ENCODE peak calls at places on chromosome 1, in ten cellular contexts. Q is cardiac fibroblast, X is GM23338, N is A673, C is GM13976, P is IMR-90, R is ascending aorta, J is AG09309, B is hepatocyte, D is ovary. A is an unnamed sample.

GRCh38 chr1:117433943-117434342 is 66.7 kb downstream of the MAN1A2 start:
- DNase-seq in Q (no peak), X (no peak), N (no peak), C (no peak), P (no peak), R (no peak), J (no peak), B (no peak), D (no peak), A (no peak)

GRCh38 chr1:23902611-23903278 is 10.4 kb downstream of the CNR2 start:
- DNase-seq in Q (no peak), X (peak), N (no peak), C (no peak), P (no peak), R (no peak), J (no peak), B (peak), D (no peak), A (peak)

GRCh38 chr1:244449936-244450508 is 1.7 kb downstream of the ADSS2 start:
- DNase-seq in Q (no peak), X (no peak), N (no peak), C (no peak), P (no peak), R (no peak), J (no peak), B (no peak), D (no peak), A (no peak)

GRCh38 chr1:92424376-92424775 is 62.3 kb downstream of the GFI1 start:
- DNase-seq in Q (no peak), X (no peak), N (no peak), C (no peak), P (no peak), R (no peak), J (no peak), B (no peak), D (no peak), A (no peak)

GRCh38 chr1:43552813-43553212 is 22.1 kb downstream of the PTPRF start:
- DNase-seq in Q (peak), X (no peak), N (no peak), C (no peak), P (peak), R (no peak), J (peak), B (peak), D (peak), A (no peak)

GRCh38 chr1:2224621-2225020 is 3.5 kb upstream of the SKI start:
- DNase-seq in Q (no peak), X (peak), N (no peak), C (no peak), P (no peak), R (peak), J (no peak), B (no peak), D (no peak), A (no peak)

GRCh38 chr1:118963456-118964430 is 24.4 kb downstream of the TBX15 start:
- DNase-seq in Q (peak), X (no peak), N (peak), C (no peak), P (peak), R (no peak), J (peak), B (peak), D (no peak), A (no peak)

GRCh38 chr1:42765832-42766722 is 751 bp downstream of the P3H1 start:
- DNase-seq in Q (peak), X (peak), N (peak), C (peak), P (peak), R (no peak), J (peak), B (peak), D (peak), A (peak)

GRCh38 chr1:172286629-172287076 is 133.8 kb upstream of the C1orf105 start:
- DNase-seq in Q (peak), X (no peak), N (no peak), C (no peak), P (peak), R (peak), J (peak), B (no peak), D (no peak), A (no peak)

GRCh38 chr1:231020139-231020601 is 19.9 kb downstream of the FAM89A start:
- DNase-seq in Q (peak), X (peak), N (no peak), C (no peak), P (peak), R (no peak), J (no peak), B (no peak), D (no peak), A (no peak)

GRCh38 chr1:242426271-242426905 is 98.1 kb downstream of the PLD5 start:
- DNase-seq in Q (no peak), X (no peak), N (no peak), C (no peak), P (no peak), R (no peak), J (no peak), B (no peak), D (no peak), A (no peak)

GRCh38 chr1:167500283-167500860 is 18.0 kb downstream of the CD247 start:
- DNase-seq in Q (no peak), X (no peak), N (no peak), C (peak), P (no peak), R (no peak), J (no peak), B (no peak), D (no peak), A (peak)

GRCh38 chr1:16115468-16116363 is 40.2 kb downstream of the EPHA2 start:
- DNase-seq in Q (no peak), X (peak), N (peak), C (no peak), P (no peak), R (no peak), J (no peak), B (no peak), D (no peak), A (no peak)

GRCh38 chr1:113370868-113371267 is 19.4 kb upstream of the MAGI3 start:
- DNase-seq in Q (no peak), X (no peak), N (no peak), C (no peak), P (no peak), R (no peak), J (no peak), B (no peak), D (no peak), A (no peak)

GRCh38 chr1:156788136-156788535 is 20.8 kb downstream of the PRCC start:
- DNase-seq in Q (no peak), X (no peak), N (no peak), C (no peak), P (no peak), R (no peak), J (no peak), B (no peak), D (no peak), A (no peak)

GRCh38 chr1:147509786-147510360 is 31.4 kb upstream of the BCL9 start:
- DNase-seq in Q (peak), X (no peak), N (no peak), C (no peak), P (no peak), R (no peak), J (no peak), B (no peak), D (peak), A (no peak)

GRCh38 chr1:26831546-26832248 is 5.2 kb downstream of the ZDHHC18 start:
- DNase-seq in Q (peak), X (no peak), N (no peak), C (no peak), P (no peak), R (no peak), J (no peak), B (peak), D (no peak), A (no peak)

GRCh38 chr1:66723985-66724384 is 28.3 kb upstream of the DYNLT5 start:
- DNase-seq in Q (no peak), X (no peak), N (no peak), C (no peak), P (peak), R (no peak), J (no peak), B (no peak), D (no peak), A (no peak)

GRCh38 chr1:150925080-150925479 is 1.1 kb upstream of the SETDB1 start:
- DNase-seq in Q (no peak), X (peak), N (no peak), C (no peak), P (no peak), R (no peak), J (no peak), B (no peak), D (peak), A (no peak)

GRCh38 chr1:25502957-25503356 is 40.4 kb upstream of the LDLRAP1 start:
- DNase-seq in Q (no peak), X (no peak), N (no peak), C (no peak), P (peak), R (no peak), J (no peak), B (peak), D (no peak), A (no peak)

GRCh38 chr1:244214009-244214967 is 163.2 kb downstream of the ZBTB18 start:
- DNase-seq in Q (peak), X (peak), N (no peak), C (no peak), P (peak), R (no peak), J (peak), B (peak), D (no peak), A (no peak)

GRCh38 chr1:98049370-98050115 is 128.7 kb upstream of the DPYD start:
- DNase-seq in Q (peak), X (peak), N (peak), C (no peak), P (peak), R (peak), J (no peak), B (no peak), D (no peak), A (no peak)

GRCh38 chr1:199752688-199753027 is 274.9 kb upstream of the NR5A2 start:
- DNase-seq in Q (no peak), X (no peak), N (no peak), C (no peak), P (no peak), R (no peak), J (no peak), B (no peak), D (no peak), A (no peak)

GRCh38 chr1:29196863-29197589 is 15.3 kb upstream of the SRSF4 start:
- DNase-seq in Q (no peak), X (no peak), N (no peak), C (no peak), P (peak), R (no peak), J (peak), B (no peak), D (no peak), A (no peak)

GRCh38 chr1:89578151-89578550 is 53.5 kb downstream of the LRRC8B start:
- DNase-seq in Q (peak), X (no peak), N (no peak), C (no peak), P (no peak), R (no peak), J (no peak), B (no peak), D (no peak), A (no peak)

GRCh38 chr1:55916480-55916879 is 662.9 kb downstream of the PLPP3 start:
- DNase-seq in Q (peak), X (no peak), N (no peak), C (no peak), P (peak), R (no peak), J (peak), B (no peak), D (no peak), A (no peak)

GRCh38 chr1:190413142-190413541 is 64.5 kb downstream of the BRINP3 start:
- DNase-seq in Q (no peak), X (no peak), N (no peak), C (no peak), P (no peak), R (no peak), J (no peak), B (no peak), D (no peak), A (no peak)

DNA sequence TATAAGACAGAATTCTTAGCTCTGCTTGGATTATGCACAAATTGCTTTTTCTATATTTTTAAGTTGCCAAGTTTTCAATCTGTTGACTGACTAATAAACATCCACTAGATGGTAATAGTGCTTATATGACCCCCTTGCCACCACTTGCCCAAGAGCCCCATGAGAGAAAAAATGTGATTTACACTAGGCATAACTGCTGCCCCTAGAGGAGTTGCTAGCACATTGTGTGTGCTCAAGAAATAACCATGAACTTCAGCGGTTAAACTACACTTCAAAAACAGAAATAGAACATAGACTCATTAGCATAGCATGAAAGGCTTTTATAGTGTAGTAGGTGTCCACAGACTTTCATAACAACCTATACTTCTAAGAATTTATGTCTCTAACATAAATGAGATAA is 61.4 kb downstream of the BRINP3 start:
- DNase-seq in Q (no peak), X (peak), N (peak), C (no peak), P (no peak), R (no peak), J (no peak), B (no peak), D (no peak), A (no peak)
- TF ChIP-seq CTCF in Q (no peak), X (peak), N (peak), C (no peak), P (no peak), R (no peak), J (no peak), B (peak), D (no peak), A (no peak)

DNA sequence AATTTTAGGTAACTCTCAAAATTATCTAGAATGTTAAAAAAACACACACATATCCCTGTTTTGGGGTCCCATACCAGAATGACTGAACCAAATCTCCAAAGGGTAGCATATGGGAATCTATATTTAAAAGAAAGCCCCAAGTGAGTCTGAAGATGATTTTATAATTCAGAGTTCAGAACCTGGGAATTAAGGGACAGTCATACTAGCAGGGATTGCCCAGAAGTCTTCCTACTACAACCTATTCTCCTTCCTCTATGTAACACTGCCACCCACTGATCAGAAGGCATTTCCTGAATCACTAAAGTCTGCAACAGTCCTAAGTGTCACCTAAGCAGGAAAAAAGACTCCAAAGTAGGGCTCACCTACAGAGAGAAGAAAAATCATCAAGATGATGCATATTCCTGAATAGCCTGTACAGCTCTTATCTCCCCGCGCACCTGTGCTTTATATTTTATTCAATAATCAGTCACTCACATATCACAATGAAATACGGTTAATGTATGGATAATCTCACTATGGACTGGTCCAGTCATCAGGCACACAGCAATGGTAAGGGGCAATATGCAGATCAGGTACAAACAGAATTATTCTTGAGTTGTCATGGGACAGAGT is 4.9 kb downstream of the RGS1 start:
- DNase-seq in Q (peak), X (peak), N (peak), C (no peak), P (peak), R (no peak), J (no peak), B (peak), D (no peak), A (peak)
- TF ChIP-seq CTCF in Q (peak), X (peak), N (peak), C (peak), P (peak), R (peak), J (peak), B (peak), D (no peak), A (peak)

DNA sequence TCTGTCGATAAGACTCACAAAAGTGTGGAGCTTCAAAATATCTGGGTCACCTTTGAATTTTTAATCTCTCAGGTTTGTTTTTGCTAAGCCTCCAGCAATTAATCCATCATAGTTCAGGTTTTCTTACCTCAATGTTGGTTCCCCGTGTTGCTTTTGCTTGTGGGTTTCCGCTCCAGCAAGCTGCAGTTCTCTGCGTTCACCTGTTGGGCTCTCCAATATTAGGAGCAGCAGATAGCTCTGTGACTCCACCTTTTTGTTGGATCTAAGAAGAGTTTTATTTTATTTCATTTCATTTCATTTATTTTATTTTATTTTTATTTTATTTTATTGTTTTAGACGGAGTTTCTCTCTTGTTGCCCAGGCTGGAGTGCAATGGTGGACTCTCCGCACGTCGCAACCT is 335.5 kb downstream of the COL11A1 start:
- DNase-seq in Q (no peak), X (peak), N (no peak), C (no peak), P (no peak), R (no peak), J (no peak), B (no peak), D (no peak), A (no peak)
- TF ChIP-seq CTCF in Q (no peak), X (peak), N (no peak), C (no peak), P (no peak), R (no peak), J (no peak), B (no peak), D (no peak), A (no peak)

GRCh38 chr1:102872097-102872496 is 236.2 kb downstream of the COL11A1 start:
- DNase-seq in Q (no peak), X (no peak), N (no peak), C (no peak), P (no peak), R (no peak), J (no peak), B (no peak), D (no peak), A (no peak)
- TF ChIP-seq CTCF in Q (no peak), X (peak), N (no peak), C (no peak), P (no peak), R (no peak), J (no peak), B (no peak), D (no peak), A (no peak)

DNA sequence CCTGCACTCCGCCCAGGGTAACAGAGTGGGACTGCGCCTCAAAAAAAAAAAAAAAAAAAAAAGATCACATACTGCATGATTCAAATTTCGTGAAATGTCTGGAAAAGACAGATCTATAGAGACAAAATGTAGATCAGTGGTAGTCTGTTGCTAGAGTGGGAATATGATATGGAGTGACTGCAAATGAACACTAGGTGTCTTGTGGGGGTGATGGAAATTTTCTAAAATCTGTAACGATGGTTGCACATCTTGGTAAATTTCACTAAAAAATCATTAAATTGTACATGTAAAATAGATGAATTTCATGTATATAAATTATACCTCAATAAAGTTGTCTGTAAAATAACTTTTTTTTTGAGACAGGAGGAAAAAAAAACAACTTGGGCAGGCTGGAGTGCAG is 5.5 kb downstream of the AIDA start:
- DNase-seq in Q (no peak), X (no peak), N (no peak), C (no peak), P (no peak), R (no peak), J (no peak), B (no peak), D (no peak), A (no peak)
- TF ChIP-seq CTCF in Q (peak), X (peak), N (no peak), C (no peak), P (no peak), R (no peak), J (no peak), B (no peak), D (no peak), A (no peak)

GRCh38 chr1:4628992-4629391 is 25.4 kb upstream of the AJAP1 start:
- DNase-seq in Q (no peak), X (no peak), N (no peak), C (no peak), P (no peak), R (no peak), J (no peak), B (no peak), D (no peak), A (no peak)

GRCh38 chr1:4626560-4627319 is 27.7 kb upstream of the AJAP1 start:
- DNase-seq in Q (no peak), X (no peak), N (no peak), C (no peak), P (no peak), R (no peak), J (no peak), B (no peak), D (no peak), A (no peak)

GRCh38 chr1:4624801-4625200 is 29.6 kb upstream of the AJAP1 start:
- DNase-seq in Q (no peak), X (no peak), N (no peak), C (no peak), P (no peak), R (no peak), J (no peak), B (no peak), D (no peak), A (no peak)

GRCh38 chr1:4626061-4626460 is 28.3 kb upstream of the AJAP1 start:
- DNase-seq in Q (no peak), X (no peak), N (no peak), C (no peak), P (no peak), R (no peak), J (no peak), B (no peak), D (no peak), A (no peak)

GRCh38 chr1:4627353-4627752 is 27.1 kb upstream of the AJAP1 start:
- DNase-seq in Q (no peak), X (no peak), N (no peak), C (no peak), P (no peak), R (no peak), J (no peak), B (no peak), D (no peak), A (no peak)
- TF ChIP-seq CTCF in Q (no peak), X (no peak), N (no peak), C (no peak), P (no peak), R (no peak), J (no peak), B (no peak), D (no peak), A (no peak)

GRCh38 chr1:18949689-18950414 is 6.6 kb downstream of the IFFO2 start:
- DNase-seq in Q (peak), X (peak), N (peak), C (peak), P (peak), R (peak), J (no peak), B (no peak), D (no peak), A (peak)

GRCh38 chr1:18947570-18947969 is 8.9 kb downstream of the IFFO2 start:
- DNase-seq in Q (no peak), X (no peak), N (peak), C (no peak), P (no peak), R (no peak), J (no peak), B (no peak), D (no peak), A (no peak)

GRCh38 chr1:18948048-18948912 is 8.2 kb downstream of the IFFO2 start:
- DNase-seq in Q (peak), X (no peak), N (no peak), C (no peak), P (no peak), R (peak), J (no peak), B (no peak), D (no peak), A (no peak)

GRCh38 chr1:18950415-18951026 is 6.0 kb downstream of the IFFO2 start:
- DNase-seq in Q (peak), X (no peak), N (peak), C (peak), P (no peak), R (peak), J (no peak), B (no peak), D (no peak), A (peak)

GRCh38 chr1:18948913-18949688 is 7.4 kb downstream of the IFFO2 start:
- DNase-seq in Q (peak), X (peak), N (no peak), C (no peak), P (peak), R (peak), J (no peak), B (peak), D (no peak), A (no peak)
- TF ChIP-seq CTCF in Q (peak), X (no peak), N (no peak), C (no peak), P (no peak), R (peak), J (no peak), B (no peak), D (no peak), A (no peak)

A was measured in GM20000.